ENCODE peak calls at places on chromosome 17, in six cellular contexts. M is neural progenitor cell, Q is SK-N-SH, H is H9, X is endothelial cell of umbilical vein, B is H1. W is an unnamed sample.

GRCh38 chr17:17125136-17126084 is 80.7 kb downstream of the PLD6 start:
- DNase-seq in X (no peak), Q (peak; percentile 72), B (no peak), M (peak; percentile 44), H (no peak), W (no peak)

GRCh38 chr17:39722104-39722503 is 8.2 kb downstream of the MIEN1 start:
- DNase-seq in M (no peak), Q (no peak), X (no peak), H (no peak), B (no peak), W (no peak)

GRCh38 chr17:58969612-58970011 is 137.1 kb downstream of the TRIM37 start:
- DNase-seq in H (no peak), X (no peak), B (no peak), Q (no peak), M (no peak), W (no peak)

GRCh38 chr17:3469529-3469928 is 2.1 kb downstream of the SPATA22 start:
- DNase-seq in H (no peak), M (no peak), X (no peak), Q (no peak), B (no peak), W (no peak)

GRCh38 chr17:35087731-35088646 is 24.5 kb upstream of the RFFL start:
- DNase-seq in H (no peak), X (peak; percentile 72), B (no peak), Q (peak; percentile 69), M (no peak), W (peak; percentile 18)

GRCh38 chr17:35871415-35871814 is 2.7 kb upstream of the HEATR9 start:
- DNase-seq in B (no peak), X (no peak), M (peak; percentile 13), Q (no peak), H (peak; percentile 69), W (peak; percentile 25)

GRCh38 chr17:17494499-17495447 is 1.4 kb downstream of the RASD1 start:
- DNase-seq in H (peak; percentile 82), Q (no peak), B (peak; percentile 76), M (peak; percentile 77), X (peak; percentile 20), W (no peak)

GRCh38 chr17:36591434-36592315 is at the start of gene DHRS11:
- DNase-seq in M (peak; percentile 95), Q (peak; percentile 99), X (peak; percentile 80), H (peak; percentile 93), B (peak; percentile 91), W (peak; percentile 78)

GRCh38 chr17:80901319-80901718 is 90.3 kb upstream of the CHMP6 start:
- DNase-seq in B (no peak), M (no peak), Q (no peak), X (peak; percentile 70), H (no peak), W (no peak)

GRCh38 chr17:59342681-59343127 is 11.2 kb downstream of the YPEL2 start:
- DNase-seq in B (no peak), M (no peak), Q (no peak), H (no peak), X (no peak), W (no peak)

GRCh38 chr17:42804918-42805367 is 6.3 kb downstream of the CNTD1 start:
- DNase-seq in H (no peak), M (no peak), X (no peak), Q (no peak), B (no peak), W (no peak)

GRCh38 chr17:59024916-59025315 is 81.8 kb downstream of the TRIM37 start:
- DNase-seq in H (no peak), B (no peak), M (no peak), Q (no peak), X (no peak), W (no peak)

GRCh38 chr17:39822051-39822450 is 42.1 kb downstream of the IKZF3 start:
- DNase-seq in Q (no peak), B (no peak), M (no peak), X (no peak), H (no peak), W (no peak)

GRCh38 chr17:83136931-83137330 is 57.5 kb downstream of the METRNL start:
- DNase-seq in H (peak; percentile 25), Q (no peak), B (no peak), M (no peak), X (no peak), W (no peak)

GRCh38 chr17:63446218-63446980 is at the start of gene CYB561:
- DNase-seq in B (no peak), X (peak; percentile 50), M (peak; percentile 82), H (no peak), Q (peak; percentile 97), W (no peak)

GRCh38 chr17:7835818-7836595 is 2.0 kb downstream of the KDM6B start:
- DNase-seq in B (peak; percentile 88), Q (peak; percentile 55), H (no peak), M (peak; percentile 77), X (peak; percentile 60), W (no peak)

GRCh38 chr17:34503804-34504203 is 75.6 kb upstream of the TMEM132E start:
- DNase-seq in H (no peak), X (no peak), M (peak; percentile 16), B (no peak), Q (no peak), W (no peak)

GRCh38 chr17:66687570-66688284 is 147.2 kb upstream of the CACNG5 start:
- DNase-seq in Q (no peak), X (no peak), M (no peak), H (no peak), B (no peak), W (no peak)

GRCh38 chr17:76736349-76737081 is 616 bp downstream of the SRSF2 start:
- DNase-seq in M (peak; percentile 91), H (peak; percentile 62), Q (peak; percentile 86), B (peak; percentile 60), X (peak; percentile 71), W (peak; percentile 80)
- H3K4me2 ChIP-seq in M (peak overlapping the region; percentile 98), H (peak overlapping the region; percentile 71), Q (peak overlapping the region; percentile 86), B (peak overlapping the region; percentile 88), X (peak overlapping the region; percentile 99), W (peak overlapping the region; percentile 96)

DNA sequence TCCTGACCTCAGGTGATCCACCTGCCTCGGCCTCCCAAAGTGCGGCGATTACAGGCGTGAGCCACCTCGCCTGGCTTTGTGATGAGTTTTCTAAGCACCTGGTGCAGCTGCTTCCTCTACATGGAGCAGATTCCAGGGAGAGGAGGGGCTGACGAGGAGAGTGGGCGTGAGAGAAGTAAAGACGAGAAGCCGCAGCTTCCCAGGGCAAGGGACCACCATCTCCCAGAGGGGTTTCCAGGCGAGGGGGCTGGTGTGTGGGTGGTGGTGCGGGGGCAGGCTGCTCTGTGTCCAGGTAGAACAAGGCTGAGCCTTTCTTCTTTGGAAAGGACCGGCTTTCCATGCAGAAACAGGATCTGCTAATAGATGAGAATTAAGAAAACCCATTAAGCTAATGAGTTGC is 236.8 kb downstream of the RBFOX3 start:
- DNase-seq in X (no peak), H (no peak), M (peak; percentile 47), B (no peak), Q (no peak), W (no peak)
- H3K4me2 ChIP-seq in X (no peak overlapping the region), H (no peak overlapping the region), M (peak overlapping the region; percentile 13), B (no peak overlapping the region), Q (no peak overlapping the region), W (no peak overlapping the region)

DNA sequence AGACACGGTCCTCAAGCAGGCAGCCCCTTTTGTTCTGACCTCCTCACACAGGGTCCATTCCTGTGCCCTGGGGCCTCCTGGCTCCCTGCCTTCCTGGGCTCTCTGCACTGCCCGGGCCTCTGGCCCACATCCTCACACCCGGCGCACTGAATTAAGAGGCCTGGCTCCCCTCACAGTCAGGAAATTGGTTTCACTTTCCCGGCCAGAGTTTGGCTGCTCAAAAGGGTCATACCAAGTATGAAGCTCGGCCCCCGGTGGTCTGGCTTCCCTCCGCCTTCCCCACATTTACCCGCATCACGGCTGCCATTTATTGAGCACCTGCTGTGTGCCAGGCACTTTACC is 220.0 kb downstream of the NTN1 start:
- DNase-seq in X (no peak), B (no peak), Q (peak; percentile 68), M (no peak), H (no peak), W (no peak)
- H3K4me2 ChIP-seq in X (no peak overlapping the region), B (peak overlapping the region; percentile 83), Q (no peak overlapping the region), M (no peak overlapping the region), H (no peak overlapping the region), W (no peak overlapping the region)

GRCh38 chr17:41287050-41287449 is 11.6 kb downstream of the KRTAP9-7 start:
- DNase-seq in H (no peak), B (no peak), Q (no peak), X (no peak), M (no peak), W (no peak)
- H3K4me2 ChIP-seq in H (no peak overlapping the region), B (no peak overlapping the region), Q (no peak overlapping the region), X (no peak overlapping the region), M (no peak overlapping the region), W (no peak overlapping the region)

GRCh38 chr17:37605813-37606505 is 3.3 kb downstream of the SYNRG start:
- DNase-seq in H (no peak), Q (no peak), M (no peak), B (no peak), X (peak; percentile 9), W (peak; percentile 78)
- H3K4me2 ChIP-seq in H (no peak overlapping the region), Q (peak overlapping the region; percentile 17), M (no peak overlapping the region), B (no peak overlapping the region), X (peak overlapping the region; percentile 44), W (peak overlapping the region; percentile 81)

DNA sequence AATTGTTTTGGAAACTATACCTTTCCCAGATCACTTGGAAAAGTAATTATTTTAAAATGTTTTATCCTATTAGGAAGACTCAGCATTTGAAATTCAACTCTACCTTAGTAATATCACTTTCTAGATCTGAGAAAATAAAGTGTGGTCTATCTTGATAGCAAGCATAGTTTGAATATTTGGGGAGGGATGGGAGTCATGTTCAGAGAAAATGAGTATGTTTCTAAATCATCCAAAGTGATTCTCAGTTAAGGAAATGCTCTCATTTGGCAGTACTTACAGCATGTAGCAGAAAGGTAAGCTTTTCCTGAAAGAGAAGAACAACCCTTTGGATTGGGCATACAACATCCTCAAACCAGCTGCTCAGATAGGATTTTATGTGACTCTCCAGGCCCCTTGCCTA is 6.9 kb downstream of the C17orf75 start:
- DNase-seq in H (no peak), Q (no peak), B (no peak), X (no peak), M (no peak), W (no peak)
- H3K4me2 ChIP-seq in H (no peak overlapping the region), Q (no peak overlapping the region), B (no peak overlapping the region), X (no peak overlapping the region), M (no peak overlapping the region), W (no peak overlapping the region)

GRCh38 chr17:48998557-48999440 is 1.6 kb downstream of the IGF2BP1 start:
- DNase-seq in Q (no peak), M (peak; percentile 42), B (no peak), H (peak; percentile 36), X (peak; percentile 57), W (peak; percentile 41)
- H3K4me2 ChIP-seq in Q (no peak overlapping the region), M (peak overlapping the region; percentile 89), B (peak overlapping the region; percentile 88), H (peak overlapping the region; percentile 63), X (peak overlapping the region; percentile 99), W (peak overlapping the region; percentile 70)

GRCh38 chr17:75754378-75755204 is 10.4 kb downstream of the GALK1 start:
- DNase-seq in Q (no peak), H (no peak), X (no peak), M (no peak), B (peak; percentile 46), W (no peak)
- H3K4me2 ChIP-seq in Q (peak overlapping the region; percentile 85), H (no peak overlapping the region), X (no peak overlapping the region), M (peak overlapping the region; percentile 80), B (no peak overlapping the region), W (peak overlapping the region; percentile 77)

W was measured in OCI-LY7.